ENCODE peak calls at places on chromosomes 11 and 22, in four cellular contexts. G, U, F and L are unnamed samples.
A peak's percentile ranks its signal among the peaks of the same experiment; 100 is the strongest.

GRCh38 chr11:128859563-128860441 is 7.3 kb downstream of the KCNJ1 start:
- DNase-seq in G (peak; percentile 18), U (peak; percentile 71), F (peak; percentile 47), L (peak; percentile 91)

GRCh38 chr11:120660024-120660565 is 148.5 kb downstream of the GRIK4 start:
- DNase-seq in G (peak; percentile 21), U (peak; percentile 41), F (peak; percentile 36), L (no peak)

GRCh38 chr11:63574856-63575602 is 11.8 kb upstream of the PLAAT2 start:
- DNase-seq in G (no peak), U (no peak), F (peak; percentile 27), L (peak; percentile 56)

GRCh38 chr11:107493117-107493516 is 35.5 kb upstream of the CWF19L2 start:
- DNase-seq in G (peak; percentile 62), U (no peak), F (peak; percentile 63), L (no peak)

GRCh38 chr11:117668291-117668690 is 128.7 kb downstream of the DSCAML1 start:
- DNase-seq in G (no peak), U (no peak), F (no peak), L (no peak)

GRCh38 chr11:47179655-47179991 is 2.9 kb upstream of the ARFGAP2 start:
- DNase-seq in G (no peak), U (no peak), F (peak; percentile 35), L (no peak)

GRCh38 chr11:120973501-120973900 is 50.4 kb upstream of the TBCEL start:
- DNase-seq in G (no peak), U (no peak), F (no peak), L (no peak)

GRCh38 chr11:71490044-71490730 is 36.9 kb upstream of the KRTAP5-7 start:
- DNase-seq in G (no peak), U (no peak), F (no peak), L (no peak)

GRCh38 chr11:70049045-70049444 is 29.1 kb upstream of the ANO1 start:
- DNase-seq in G (no peak), U (no peak), F (no peak), L (no peak)

GRCh38 chr11:86743223-86744118 is 56.9 kb upstream of the PRSS23 start:
- DNase-seq in G (peak; percentile 99), U (peak; percentile 26), F (peak; percentile 99), L (peak; percentile 62)

GRCh38 chr11:86747801-86748200 is 52.5 kb upstream of the PRSS23 start:
- DNase-seq in G (no peak), U (no peak), F (no peak), L (no peak)

GRCh38 chr11:86748296-86748695 is 52.0 kb upstream of the PRSS23 start:
- DNase-seq in G (peak; percentile 66), U (no peak), F (no peak), L (no peak)

GRCh38 chr11:86746509-86746908 is 53.8 kb upstream of the PRSS23 start:
- DNase-seq in G (no peak), U (no peak), F (no peak), L (no peak)

GRCh38 chr11:86745571-86745970 is 54.8 kb upstream of the PRSS23 start:
- DNase-seq in G (peak; percentile 45), U (no peak), F (peak; percentile 36), L (no peak)
- H3K4me1 ChIP-seq in G (peaks cover 63% of the 10 kb centered on the region), U (peaks cover 18% of the 10 kb centered on the region), F (peaks cover 31% of the 10 kb centered on the region), L (peaks cover 12% of the 10 kb centered on the region)

DNA sequence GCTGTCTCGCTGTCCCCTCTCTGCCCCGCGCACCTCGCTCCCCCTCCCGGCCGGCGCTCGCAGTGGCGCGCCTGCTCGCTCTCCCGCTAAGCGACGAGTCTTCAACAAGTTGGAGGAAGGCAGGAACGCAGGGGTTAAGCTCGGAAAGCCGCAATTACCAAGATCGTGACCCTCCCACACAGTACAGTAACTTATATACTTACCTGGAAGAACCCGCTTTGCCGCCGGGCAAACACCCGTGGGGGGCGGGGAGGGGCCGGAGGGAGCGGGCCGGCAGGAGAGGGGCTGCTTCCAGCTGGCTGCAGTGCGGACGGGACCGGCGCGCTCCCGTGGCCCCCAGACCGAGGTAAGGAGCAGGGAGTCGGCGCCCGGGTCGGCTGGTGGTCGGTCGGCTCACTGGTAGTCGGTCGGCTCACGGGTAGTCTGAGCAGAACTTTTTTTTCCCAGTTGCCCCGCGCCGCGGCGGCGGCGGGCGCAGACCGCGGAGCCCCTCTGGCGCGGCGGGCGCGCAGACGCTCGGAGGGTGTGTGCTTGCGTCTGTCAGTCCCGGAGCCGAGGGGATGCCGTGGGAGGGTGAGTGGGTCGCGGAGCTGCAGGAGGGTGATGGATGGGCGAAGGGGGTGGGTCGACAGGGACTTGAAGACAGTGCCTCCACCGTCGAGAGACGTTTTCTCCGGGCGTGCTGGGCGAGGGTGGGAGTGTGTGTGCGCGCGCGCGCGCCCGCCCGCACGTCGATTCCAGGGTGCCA is 101.2 kb upstream of the HSD17B12 start:
- DNase-seq in G (peak; percentile 27), U (no peak), F (peak; percentile 42), L (peak; percentile 61)
- H3K4me3 ChIP-seq in G (peak overlapping the region; percentile 66), U (peak overlapping the region; percentile 38), F (peak overlapping the region; percentile 44), L (peak overlapping the region; percentile 53)

DNA sequence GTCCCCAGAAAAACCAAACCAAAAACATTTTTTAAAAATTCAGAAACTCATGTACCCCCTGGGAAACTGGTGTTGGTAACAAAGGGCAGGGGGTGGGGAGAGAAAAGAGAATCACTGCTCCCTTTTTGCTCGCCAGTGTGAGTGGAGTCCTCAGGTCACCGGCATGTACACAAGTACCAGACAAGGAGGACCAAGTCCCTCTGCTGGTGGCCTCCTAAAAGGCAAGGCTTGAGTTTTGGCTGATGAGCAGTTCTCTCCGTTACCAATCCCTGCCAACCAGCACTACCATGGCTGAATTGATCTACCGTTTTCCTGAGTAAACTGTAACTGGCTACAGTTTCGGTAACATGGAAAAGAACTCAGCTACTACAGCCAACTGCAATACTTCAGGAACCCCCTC is 22.0 kb downstream of the APOL5 start:
- DNase-seq in G (no peak), U (no peak), F (no peak), L (peak; percentile 61)
- H3K4me1 ChIP-seq in G (peaks cover 26% of the 10 kb centered on the region), U (no peaks in the 10 kb centered on the region), F (peaks cover 15% of the 10 kb centered on the region), L (peaks cover 16% of the 10 kb centered on the region)

GRCh38 chr22:17217179-17217578 is 2.1 kb downstream of the ADA2 start:
- DNase-seq in G (no peak), U (no peak), F (no peak), L (no peak)
- H3K4me3 ChIP-seq in G (no peak overlapping the region), U (no peak overlapping the region), F (no peak overlapping the region), L (no peak overlapping the region)

GRCh38 chr11:2700415-2701211 is 819 bp upstream of the KCNQ1OT1 start:
- DNase-seq in G (no peak), U (peak; percentile 80), F (no peak), L (peak; percentile 78)

GRCh38 chr11:2699185-2699530 is 636 bp downstream of the KCNQ1OT1 start:
- DNase-seq in G (no peak), U (peak; percentile 32), F (peak; percentile 9), L (peak; percentile 76)

GRCh38 chr11:2698386-2699184 is 1.2 kb downstream of the KCNQ1OT1 start:
- DNase-seq in G (no peak), U (no peak), F (no peak), L (no peak)

GRCh38 chr11:2701230-2701629 is 1.4 kb upstream of the KCNQ1OT1 start:
- DNase-seq in G (no peak), U (no peak), F (no peak), L (no peak)

GRCh38 chr11:2699531-2700414 is at the start of gene KCNQ1OT1:
- DNase-seq in G (peak; percentile 85), U (peak; percentile 92), F (peak; percentile 92), L (peak; percentile 96)
- H3K4me1 ChIP-seq in G (peaks cover 7% of the 10 kb centered on the region), U (peaks cover 12% of the 10 kb centered on the region), F (peaks cover 5% of the 10 kb centered on the region), L (peaks cover under 1% of the 10 kb centered on the region)

DNA sequence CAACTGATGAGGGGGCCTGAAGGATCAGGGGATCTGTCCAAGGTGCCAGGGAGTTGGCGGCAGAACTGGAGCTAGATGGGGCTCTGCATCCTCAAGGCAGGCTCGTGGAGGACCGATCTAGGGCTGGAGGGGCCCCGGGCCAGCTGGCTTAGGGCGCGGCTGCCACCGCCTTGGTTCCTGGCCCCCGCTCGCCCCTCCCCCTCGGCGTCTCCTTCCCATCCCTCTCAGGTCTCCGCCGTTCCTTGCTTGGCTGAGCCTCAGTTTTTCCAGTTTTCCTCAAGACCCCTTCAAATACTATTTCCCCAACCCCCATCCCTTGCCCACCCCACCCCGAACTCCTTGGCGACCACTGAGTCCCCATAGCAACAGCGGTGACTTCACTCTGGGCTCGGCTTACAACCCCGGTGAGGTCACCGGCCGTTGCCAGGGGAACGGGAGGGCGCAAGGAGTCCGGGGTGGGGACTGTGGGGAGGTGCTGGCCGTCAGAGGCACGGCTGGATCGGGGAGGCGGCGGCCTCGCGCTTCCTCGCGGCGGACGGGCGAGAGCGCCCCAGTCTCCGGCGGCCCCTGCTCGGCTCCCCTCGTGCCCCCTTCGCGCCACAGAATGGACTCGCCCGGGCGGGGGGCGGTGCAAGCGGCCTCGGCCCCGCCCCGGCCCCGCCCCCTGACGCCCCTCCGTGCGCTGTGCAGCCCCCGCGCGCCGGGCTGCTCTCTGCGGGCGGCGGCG is 7.5 kb downstream of the FREY1 start:
- DNase-seq in G (peak; percentile 76), U (peak; percentile 75), F (peak; percentile 90), L (peak; percentile 92)
- H3K4me3 ChIP-seq in G (peak overlapping the region; percentile 70), U (peak overlapping the region; percentile 47), F (peak overlapping the region; percentile 49), L (peak overlapping the region; percentile 54)

GRCh38 chr22:37731804-37732471 is 35.1 kb downstream of the TRIOBP start:
- DNase-seq in G (no peak), U (peak; percentile 63), F (no peak), L (no peak)
- H3K4me1 ChIP-seq in G (no peaks in the 10 kb centered on the region), U (peaks cover 20% of the 10 kb centered on the region), F (peaks cover 4% of the 10 kb centered on the region), L (no peaks in the 10 kb centered on the region)